ENCODE peak calls at places on chromosomes 12 and 14, in five cellular contexts. One of them, this sample, is unnamed.

GRCh38 chr14:48937796-48938195 is 648.4 kb downstream of the RPS29 start:
- DNase-seq in breast epithelium: no peak
- DNase-seq in A549: no peak
- DNase-seq in body of pancreas: no peak
- DNase-seq in ovary: no peak
- DNase-seq in this sample: peak; percentile 26

GRCh38 chr14:100591453-100592371 is 4.5 kb upstream of the BEGAIN start:
- DNase-seq in breast epithelium: no peak
- DNase-seq in A549: no peak
- DNase-seq in body of pancreas: peak; percentile 8
- DNase-seq in ovary: no peak
- DNase-seq in this sample: no peak

GRCh38 chr12:75505706-75506312 is 5.6 kb downstream of the KRR1 start:
- DNase-seq in breast epithelium: no peak
- DNase-seq in A549: peak; percentile 52
- DNase-seq in body of pancreas: no peak
- DNase-seq in ovary: no peak
- DNase-seq in this sample: no peak

GRCh38 chr14:38255673-38256357 is at the start of gene CLEC14A:
- DNase-seq in breast epithelium: peak; percentile 53
- DNase-seq in A549: no peak
- DNase-seq in body of pancreas: peak; percentile 28
- DNase-seq in ovary: no peak
- DNase-seq in this sample: peak; percentile 34

GRCh38 chr12:77667101-77667500 is 163.6 kb upstream of the NAV3 start:
- DNase-seq in breast epithelium: no peak
- DNase-seq in A549: no peak
- DNase-seq in body of pancreas: no peak
- DNase-seq in ovary: no peak
- DNase-seq in this sample: no peak

GRCh38 chr14:36099619-36100018 is 76.9 kb downstream of the PTCSC3 start:
- DNase-seq in breast epithelium: no peak
- DNase-seq in A549: no peak
- DNase-seq in body of pancreas: no peak
- DNase-seq in ovary: no peak
- DNase-seq in this sample: no peak

GRCh38 chr12:46959484-46959883 is 119.9 kb upstream of the PCED1B start:
- DNase-seq in breast epithelium: no peak
- DNase-seq in A549: peak; percentile 76
- DNase-seq in body of pancreas: no peak
- DNase-seq in ovary: no peak
- DNase-seq in this sample: no peak

GRCh38 chr14:29454026-29454693 is 473.5 kb downstream of the PRKD1 start:
- DNase-seq in breast epithelium: no peak
- DNase-seq in A549: no peak
- DNase-seq in body of pancreas: no peak
- DNase-seq in ovary: no peak
- DNase-seq in this sample: no peak

GRCh38 chr14:36048667-36049066 is 127.9 kb downstream of the PTCSC3 start:
- DNase-seq in breast epithelium: no peak
- DNase-seq in A549: no peak
- DNase-seq in body of pancreas: no peak
- DNase-seq in ovary: no peak
- DNase-seq in this sample: no peak

GRCh38 chr12:8612629-8613028 is at the start of gene AICDA:
- DNase-seq in breast epithelium: no peak
- DNase-seq in A549: no peak
- DNase-seq in body of pancreas: no peak
- DNase-seq in ovary: no peak
- DNase-seq in this sample: no peak

GRCh38 chr14:47207636-47208035 is 467.8 kb downstream of the MDGA2 start:
- DNase-seq in breast epithelium: no peak
- DNase-seq in A549: peak; percentile 4
- DNase-seq in body of pancreas: no peak
- DNase-seq in ovary: no peak
- DNase-seq in this sample: no peak

GRCh38 chr12:3698218-3698974 is 54.5 kb downstream of the CRACR2A start:
- DNase-seq in breast epithelium: no peak
- DNase-seq in A549: peak; percentile 32
- DNase-seq in body of pancreas: no peak
- DNase-seq in ovary: peak; percentile 28
- DNase-seq in this sample: no peak

GRCh38 chr14:24310666-24311604 is at the start of gene LTB4R:
- DNase-seq in breast epithelium: peak; percentile 74
- DNase-seq in A549: no peak
- DNase-seq in body of pancreas: peak; percentile 88
- DNase-seq in ovary: peak; percentile 79
- DNase-seq in this sample: peak; percentile 85

GRCh38 chr12:55720894-55721444 is 776 bp downstream of the RDH5 start:
- DNase-seq in breast epithelium: no peak
- DNase-seq in A549: peak; percentile 80
- DNase-seq in body of pancreas: peak; percentile 90
- DNase-seq in ovary: peak; percentile 47
- DNase-seq in this sample: peak; percentile 78

GRCh38 chr14:100615736-100616695 is 28.8 kb upstream of the BEGAIN start:
- DNase-seq in breast epithelium: no peak
- DNase-seq in A549: no peak
- DNase-seq in body of pancreas: no peak
- DNase-seq in ovary: no peak
- DNase-seq in this sample: peak; percentile 6

GRCh38 chr14:42541535-42542001 is 934.9 kb downstream of the LRFN5 start:
- DNase-seq in breast epithelium: no peak
- DNase-seq in A549: no peak
- DNase-seq in body of pancreas: no peak
- DNase-seq in ovary: no peak
- DNase-seq in this sample: no peak

GRCh38 chr12:120037851-120038250 is 48.8 kb downstream of the BICDL1 start:
- DNase-seq in breast epithelium: no peak
- DNase-seq in A549: no peak
- DNase-seq in body of pancreas: no peak
- DNase-seq in ovary: no peak
- DNase-seq in this sample: no peak

GRCh38 chr12:124369901-124370378 is 75.0 kb downstream of the RFLNA start:
- DNase-seq in breast epithelium: no peak
- DNase-seq in A549: no peak
- DNase-seq in body of pancreas: no peak
- DNase-seq in ovary: no peak
- DNase-seq in this sample: no peak

GRCh38 chr12:27511031-27511722 is 12.8 kb upstream of the PPFIBP1 start:
- DNase-seq in breast epithelium: no peak
- DNase-seq in A549: no peak
- DNase-seq in body of pancreas: no peak
- DNase-seq in ovary: no peak
- DNase-seq in this sample: peak; percentile 35

GRCh38 chr14:102917469-102918211 is 4.8 kb upstream of the AMN start:
- DNase-seq in breast epithelium: no peak
- DNase-seq in A549: peak; percentile 39
- DNase-seq in body of pancreas: no peak
- DNase-seq in ovary: no peak
- DNase-seq in this sample: peak; percentile 53

GRCh38 chr14:41609704-41610183 is 3.1 kb downstream of the LRFN5 start:
- DNase-seq in breast epithelium: no peak
- DNase-seq in A549: peak; percentile 39
- DNase-seq in body of pancreas: no peak
- DNase-seq in ovary: peak; percentile 22
- DNase-seq in this sample: peak; percentile 83

GRCh38 chr12:109820921-109821381 is 12.2 kb downstream of the TRPV4 start:
- DNase-seq in breast epithelium: no peak
- DNase-seq in A549: no peak
- DNase-seq in body of pancreas: no peak
- DNase-seq in ovary: no peak
- DNase-seq in this sample: no peak

GRCh38 chr14:34403646-34404045 is 58.4 kb downstream of the SPTSSA start:
- DNase-seq in breast epithelium: no peak
- DNase-seq in A549: no peak
- DNase-seq in body of pancreas: no peak
- DNase-seq in ovary: no peak
- DNase-seq in this sample: no peak

GRCh38 chr14:60656755-60657608 is 7.7 kb upstream of the SIX1 start:
- DNase-seq in breast epithelium: no peak
- DNase-seq in A549: peak; percentile 75
- DNase-seq in body of pancreas: peak; percentile 36
- DNase-seq in ovary: no peak
- DNase-seq in this sample: peak; percentile 70

GRCh38 chr12:3304436-3305135 is 186.4 kb upstream of the PRMT8 start:
- DNase-seq in breast epithelium: no peak
- DNase-seq in A549: peak; percentile 41
- DNase-seq in body of pancreas: peak; percentile 55
- DNase-seq in ovary: no peak
- DNase-seq in this sample: no peak

GRCh38 chr12:51187370-51187987 is 14.5 kb upstream of the TFCP2 start:
- DNase-seq in breast epithelium: no peak
- DNase-seq in A549: no peak
- DNase-seq in body of pancreas: no peak
- DNase-seq in ovary: no peak
- DNase-seq in this sample: no peak
- TF ChIP-seq POLR2A in breast epithelium: no peak
- TF ChIP-seq POLR2A in A549: no peak
- TF ChIP-seq POLR2A in body of pancreas: no peak
- TF ChIP-seq POLR2A in ovary: no peak
- TF ChIP-seq POLR2A in this sample: no peak

DNA sequence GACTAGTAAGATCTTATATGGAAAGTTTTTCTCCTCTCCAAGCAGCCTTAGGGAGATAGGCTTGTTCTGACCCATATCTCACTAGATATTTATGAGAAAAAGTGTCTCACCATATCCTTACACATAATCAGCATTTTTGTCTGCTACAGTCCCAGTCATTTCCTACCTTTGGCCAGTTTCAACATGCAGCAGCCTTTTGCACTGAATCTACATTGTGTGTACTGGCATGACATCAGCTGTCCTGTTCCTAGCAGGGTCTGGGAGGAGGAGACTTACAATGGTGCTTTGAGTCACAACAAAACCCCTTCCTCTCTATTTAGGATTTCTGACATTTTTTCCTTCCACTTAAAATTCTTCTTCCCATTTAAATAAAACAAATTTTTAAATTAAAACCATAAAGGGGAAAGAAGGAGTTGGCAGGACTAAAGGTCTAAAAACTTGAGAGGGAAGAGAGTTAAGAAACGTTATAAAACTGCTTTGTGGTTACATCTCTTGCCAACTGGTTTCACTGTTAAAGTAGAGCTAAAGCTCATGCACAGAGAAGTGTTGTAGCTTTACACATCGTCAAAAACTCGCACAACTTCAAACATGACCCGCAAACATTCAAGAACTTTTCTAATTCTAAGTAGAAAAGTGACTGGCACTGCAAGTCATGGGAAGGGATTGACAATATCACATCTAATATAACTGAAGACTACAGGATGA is 53.3 kb upstream of the CERS5 start:
- DNase-seq in breast epithelium: no peak
- DNase-seq in A549: peak; percentile 42
- DNase-seq in body of pancreas: no peak
- DNase-seq in ovary: no peak
- DNase-seq in this sample: no peak
- H3K4me3 ChIP-seq in breast epithelium: peak overlapping the region; percentile 51
- H3K4me3 ChIP-seq in A549: peak overlapping the region; percentile 6
- H3K4me3 ChIP-seq in body of pancreas: no peak overlapping the region
- H3K4me3 ChIP-seq in ovary: peak overlapping the region; percentile 43
- H3K4me3 ChIP-seq in this sample: no peak overlapping the region

DNA sequence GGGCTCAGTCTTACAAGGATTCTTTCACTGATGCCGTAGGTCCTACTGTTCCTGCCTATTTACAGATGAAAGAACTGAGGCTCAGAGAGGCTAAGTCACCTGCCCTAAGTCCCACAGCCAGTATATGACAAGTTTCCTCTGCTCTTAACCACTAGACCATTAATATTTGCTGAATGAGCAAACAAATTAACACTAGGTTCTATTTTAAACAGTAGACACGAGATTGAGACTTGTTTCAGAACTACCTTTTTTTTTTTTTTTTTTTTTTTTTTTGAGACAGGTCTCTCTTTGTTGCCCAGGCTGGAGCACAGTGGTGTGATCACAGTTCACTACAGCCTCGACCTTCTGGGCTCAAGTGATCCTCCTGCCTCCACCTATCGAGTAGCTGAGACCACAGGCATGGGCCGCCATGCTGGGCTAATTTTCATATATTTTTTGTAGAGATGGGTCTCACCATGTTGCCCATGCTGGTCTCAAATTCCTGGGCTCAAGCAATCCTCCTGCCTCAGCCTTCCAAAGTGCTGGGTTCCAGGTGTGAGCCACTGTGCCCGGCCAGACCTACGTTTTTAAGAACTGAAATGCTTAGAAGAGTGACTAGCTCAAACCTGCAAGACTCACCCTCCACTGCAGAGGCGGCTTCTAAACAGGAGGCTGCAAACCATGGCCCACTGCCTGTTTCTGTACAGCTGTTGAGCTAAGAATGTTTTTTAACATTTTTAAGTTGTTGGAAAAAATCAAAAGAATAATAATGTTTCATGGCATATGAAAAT is 12.9 kb downstream of the SYNE3 start:
- DNase-seq in breast epithelium: no peak
- DNase-seq in A549: no peak
- DNase-seq in body of pancreas: no peak
- DNase-seq in ovary: no peak
- DNase-seq in this sample: no peak
- H3K4me1 ChIP-seq in breast epithelium: peaks cover 19% of the 10 kb centered on the region
- H3K4me1 ChIP-seq in A549: peaks cover 9% of the 10 kb centered on the region
- H3K4me1 ChIP-seq in body of pancreas: peaks cover 9% of the 10 kb centered on the region
- H3K4me1 ChIP-seq in ovary: peaks cover 7% of the 10 kb centered on the region
- H3K4me1 ChIP-seq in this sample: peaks cover 26% of the 10 kb centered on the region

DNA sequence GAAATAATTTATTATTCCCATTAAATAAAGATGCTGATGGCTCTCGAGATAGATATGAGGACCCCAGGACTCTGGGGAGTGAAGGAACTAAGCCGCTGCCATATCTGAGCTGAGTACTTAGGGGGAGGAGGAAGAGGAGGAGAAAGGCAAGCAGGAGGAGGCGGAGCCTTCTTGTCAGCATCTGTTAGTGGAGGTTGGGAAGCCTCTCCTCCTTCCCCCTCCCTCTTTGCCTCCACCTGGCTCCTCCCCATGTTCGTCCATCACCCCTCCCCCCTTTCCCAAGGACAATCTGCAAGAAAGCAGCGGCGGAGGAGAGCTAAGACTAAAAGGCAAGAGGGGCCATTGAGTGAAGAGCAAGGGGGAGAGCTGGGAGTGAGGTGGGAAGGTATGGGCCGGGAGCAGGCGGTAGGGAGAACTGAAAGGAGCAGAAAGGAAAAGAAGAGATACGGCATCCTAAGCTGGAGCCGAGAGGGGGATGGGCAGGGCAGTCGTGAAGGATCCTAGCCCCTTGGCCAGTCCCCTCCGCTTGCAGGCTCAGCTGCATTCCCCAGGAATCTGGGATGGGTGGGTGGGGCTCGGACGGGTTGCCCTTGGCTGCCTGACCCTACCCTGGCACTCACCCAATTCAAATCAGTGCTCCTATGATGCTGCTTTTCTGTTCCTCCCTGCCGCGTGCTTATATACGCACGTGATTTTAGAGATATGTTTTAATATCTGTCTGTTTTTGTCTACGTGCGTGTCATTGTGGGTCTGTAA is at the start of gene PFKM:
- DNase-seq in breast epithelium: peak; percentile 67
- DNase-seq in A549: peak; percentile 92
- DNase-seq in body of pancreas: peak; percentile 84
- DNase-seq in ovary: peak; percentile 90
- DNase-seq in this sample: peak; percentile 93
- TF ChIP-seq POLR2A in breast epithelium: no peak
- TF ChIP-seq POLR2A in A549: peak; percentile 47
- TF ChIP-seq POLR2A in body of pancreas: no peak
- TF ChIP-seq POLR2A in ovary: peak; percentile 36
- TF ChIP-seq POLR2A in this sample: peak; percentile 17

GRCh38 chr12:5440973-5441372 is 9.1 kb downstream of the NTF3 start:
- DNase-seq in breast epithelium: no peak
- DNase-seq in A549: no peak
- DNase-seq in body of pancreas: no peak
- DNase-seq in ovary: no peak
- DNase-seq in this sample: no peak
- H3K4me3 ChIP-seq in breast epithelium: no peak overlapping the region
- H3K4me3 ChIP-seq in A549: no peak overlapping the region
- H3K4me3 ChIP-seq in body of pancreas: no peak overlapping the region
- H3K4me3 ChIP-seq in ovary: no peak overlapping the region
- H3K4me3 ChIP-seq in this sample: no peak overlapping the region

GRCh38 chr12:112904571-112904970 is 2.2 kb upstream of the OAS1 start:
- DNase-seq in breast epithelium: no peak
- DNase-seq in A549: peak; percentile 81
- DNase-seq in body of pancreas: no peak
- DNase-seq in ovary: no peak
- DNase-seq in this sample: no peak
- H3K4me1 ChIP-seq in breast epithelium: no peaks in the 10 kb centered on the region
- H3K4me1 ChIP-seq in A549: peaks cover 61% of the 10 kb centered on the region
- H3K4me1 ChIP-seq in body of pancreas: peaks cover 20% of the 10 kb centered on the region
- H3K4me1 ChIP-seq in ovary: peaks cover 4% of the 10 kb centered on the region
- H3K4me1 ChIP-seq in this sample: peaks cover 31% of the 10 kb centered on the region

This sample was measured in adrenal gland.